ENCODE peak calls at places on chromosome X, in four cellular contexts. H is GM23338, L is endothelial cell of umbilical vein, P is MM.1S. M is an unnamed sample.

GRCh38 chrX:55758033-55758432 is 40.5 kb downstream of the RRAGB start:
- DNase-seq in H (no peak), P (no peak), L (peak), M (peak)

GRCh38 chrX:13419276-13419675 is 99.4 kb upstream of the ATXN3L start:
- DNase-seq in H (no peak), P (no peak), L (no peak), M (no peak)

GRCh38 chrX:118723376-118723775 is 4.0 kb upstream of the IL13RA1 start:
- DNase-seq in L (no peak), P (peak), H (no peak), M (no peak)

GRCh38 chrX:69197690-69198089 is 32.4 kb upstream of the PJA1 start:
- DNase-seq in P (no peak), H (no peak), L (no peak), M (no peak)

GRCh38 chrX:65723706-65724105 is 56.3 kb downstream of the MSN start:
- DNase-seq in H (no peak), P (peak), L (peak), M (no peak)

GRCh38 chrX:38347136-38347535 is 5.3 kb upstream of the OTC start:
- DNase-seq in H (peak), L (peak), P (no peak), M (peak)

GRCh38 chrX:129979207-129979920 is 3.1 kb upstream of the BCORL1 start:
- DNase-seq in H (no peak), L (no peak), P (no peak), M (no peak)

GRCh38 chrX:101415180-101416130 is 7.4 kb downstream of the HNRNPH2 start:
- DNase-seq in P (peak), H (peak), L (peak), M (peak)

GRCh38 chrX:130916636-130917422 is 13.8 kb upstream of the ENOX2 start:
- DNase-seq in L (peak), P (peak), H (peak), M (peak)

GRCh38 chrX:56728321-56728720 is 722 bp upstream of the NBDY start:
- DNase-seq in H (no peak), L (no peak), P (peak), M (peak)

GRCh38 chrX:69319376-69319775 is 154.1 kb upstream of the PJA1 start:
- DNase-seq in L (no peak), H (no peak), P (no peak), M (no peak)

GRCh38 chrX:71128166-71128833 is 9.9 kb downstream of the MED12 start:
- DNase-seq in H (no peak), P (no peak), L (no peak), M (no peak)

GRCh38 chrX:143058096-143058495 is 32.4 kb downstream of the SPANXN4 start:
- DNase-seq in L (no peak), H (peak), P (no peak), M (no peak)

GRCh38 chrX:13937370-13938052 is 92.2 kb downstream of the GEMIN8 start:
- DNase-seq in P (no peak), H (no peak), L (no peak), M (peak)

GRCh38 chrX:68658530-68658929 is 11.1 kb downstream of the STARD8 start:
- DNase-seq in H (no peak), P (no peak), L (no peak), M (no peak)

GRCh38 chrX:10512258-10512657 is 108.1 kb downstream of the MID1 start:
- DNase-seq in L (peak), H (no peak), P (no peak), M (peak)

GRCh38 chrX:155888139-155888538 is 7.0 kb downstream of the VAMP7 start:
- DNase-seq in H (peak), L (peak), P (no peak), M (peak)

GRCh38 chrX:10656214-10656613 is 35.8 kb upstream of the MID1 start:
- DNase-seq in P (no peak), H (no peak), L (no peak), M (no peak)

GRCh38 chrX:134836497-134836968 is 154.3 kb upstream of the SMIM10 start:
- DNase-seq in L (peak), P (no peak), H (no peak), M (peak)

GRCh38 chrX:45710081-45710801 is 509.6 kb upstream of the DIPK2B start:
- DNase-seq in L (peak), H (no peak), P (no peak), M (peak)
- H3K4me2 ChIP-seq in L (peak), H (no peak), P (no peak), M (peak)

GRCh38 chrX:17736478-17736855 is 826 bp upstream of the SCML1 start:
- DNase-seq in L (no peak), P (no peak), H (no peak), M (no peak)
- H3K27ac ChIP-seq in L (peak), P (peak), H (peak), M (peak)

GRCh38 chrX:153829799-153830631 is at the start of gene PDZD4:
- DNase-seq in L (no peak), H (peak), P (no peak), M (no peak)
- TF ChIP-seq EZH2 in L (peak), H (no peak), P (no peak), M (peak)

GRCh38 chrX:1464282-1465131 is 11.8 kb upstream of the ASMTL start:
- DNase-seq in H (no peak), L (no peak), P (no peak), M (no peak)

GRCh38 chrX:1468250-1468772 is 15.6 kb upstream of the ASMTL start:
- DNase-seq in H (no peak), L (no peak), P (peak), M (no peak)

GRCh38 chrX:1466232-1466661 is 13.5 kb upstream of the ASMTL start:
- DNase-seq in P (no peak), L (no peak), H (no peak), M (no peak)

GRCh38 chrX:1465261-1466231 is 12.8 kb upstream of the ASMTL start:
- DNase-seq in P (no peak), L (no peak), H (no peak), M (no peak)

DNA sequence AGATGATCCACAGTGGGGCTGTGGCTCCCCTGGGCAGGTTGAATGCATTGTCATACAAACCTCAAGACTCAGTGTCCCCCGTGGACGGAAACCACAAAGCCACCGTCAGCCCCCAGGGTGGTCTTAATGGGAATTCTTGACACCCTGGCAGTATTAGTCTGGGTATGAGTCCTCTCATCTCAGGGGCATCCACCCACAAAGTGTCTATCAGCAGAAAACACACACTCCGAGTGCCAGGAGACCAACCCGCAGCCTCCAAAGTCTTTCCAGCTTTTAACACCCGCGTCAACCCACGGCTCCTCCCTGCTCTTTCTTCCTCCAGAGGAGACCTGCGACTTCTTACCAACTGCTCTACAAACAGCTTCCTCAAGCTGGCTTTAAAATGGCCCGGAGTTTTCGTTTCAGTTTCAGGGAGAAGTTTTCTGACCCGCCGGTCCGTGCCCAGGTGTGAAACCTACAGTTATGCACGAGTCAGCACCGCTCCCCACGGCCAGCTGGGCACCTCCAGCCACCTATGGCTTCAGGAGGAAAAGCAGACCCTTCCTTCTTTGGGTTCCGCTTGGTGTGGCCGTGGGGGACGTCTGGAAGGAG is 14.4 kb upstream of the ASMTL start:
- DNase-seq in H (no peak), P (peak), L (no peak), M (no peak)
- H3K4me2 ChIP-seq in H (no peak), P (peak), L (no peak), M (no peak)

GRCh38 chrX:8869812-8870211 is 68.6 kb upstream of the FAM9A start:
- DNase-seq in L (no peak), H (no peak), P (no peak), M (no peak)
- H3K27ac ChIP-seq in L (no peak), H (no peak), P (no peak), M (no peak)

GRCh38 chrX:40105791-40106676 is 8.3 kb upstream of the BCOR start:
- DNase-seq in P (peak), L (peak), H (peak), M (no peak)

GRCh38 chrX:40108084-40108958 is 10.6 kb upstream of the BCOR start:
- DNase-seq in L (peak), H (peak), P (no peak), M (peak)

GRCh38 chrX:40107291-40108083 is 9.7 kb upstream of the BCOR start:
- DNase-seq in P (peak), H (peak), L (peak), M (no peak)

GRCh38 chrX:40105016-40105790 is 7.4 kb upstream of the BCOR start:
- DNase-seq in L (peak), H (no peak), P (peak), M (peak)

DNA sequence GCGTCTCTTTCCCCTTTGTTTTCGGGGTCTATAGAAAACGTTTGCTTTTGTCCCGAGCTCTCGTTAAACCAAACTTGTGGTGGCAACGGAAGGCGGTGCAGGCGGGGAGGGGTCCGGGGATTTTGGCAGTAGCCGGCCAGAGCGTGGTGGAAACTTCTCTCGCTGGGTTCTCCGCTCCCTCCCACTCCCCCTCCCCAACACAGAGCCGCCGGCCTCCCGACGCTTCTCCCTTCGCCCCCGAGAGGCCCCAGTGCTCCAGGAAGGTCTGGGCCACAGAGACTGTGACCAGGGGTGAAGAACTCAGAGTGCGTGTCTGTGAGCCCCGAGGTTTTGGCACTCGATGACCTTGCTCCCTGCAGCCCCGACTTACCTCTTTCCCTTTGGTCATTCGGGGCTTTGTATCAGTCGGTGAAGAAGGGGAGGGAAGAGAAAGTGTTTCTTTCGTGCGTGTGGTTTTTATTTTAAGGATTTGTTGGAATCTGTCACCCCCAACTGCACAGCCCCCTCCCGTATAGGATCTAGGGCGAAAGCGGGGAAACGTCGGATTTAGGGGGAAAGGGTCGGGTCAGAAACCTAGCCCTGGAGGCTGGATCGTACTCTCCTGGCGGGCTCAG is 9.0 kb upstream of the BCOR start:
- DNase-seq in H (peak), P (no peak), L (no peak), M (no peak)
- TF ChIP-seq EZH2 in H (peak), P (no peak), L (no peak), M (no peak)